ENCODE peak calls at places on chromosomes 6 and 20, in eight cellular contexts. E is GM13977; Z is NCI-H1417 treated with DMSO at 0.1 percent for 48 hours; D is hypothalamus; R is NCI-H510A treated with DMSO at 0.1 percent for 48 hours; A is AML-193; T is stimulated activated CD4-positive, alpha-beta T cell treated with anti-CD3 and anti-CD28 coated beads, Interleukin-15, amount 100 ng/mL, for 24 hours; X is uterus. Q is an unnamed sample.

GRCh38 chr6:53335224-53335994 is 13.3 kb downstream of the ELOVL5 start:
- DNase-seq in E (peak; percentile 48), Z (no peak), D (no peak), R (peak; percentile 96), A (no peak), T (peak; percentile 67), X (no peak), Q (no peak)

GRCh38 chr20:59135093-59135492 is 28.5 kb upstream of the ZNF831 start:
- DNase-seq in E (no peak), Z (no peak), D (no peak), R (no peak), A (no peak), T (no peak), X (no peak), Q (no peak)

GRCh38 chr6:152091201-152091600 is 283.7 kb downstream of the ESR1 start:
- DNase-seq in E (no peak), Z (no peak), D (no peak), R (no peak), A (no peak), T (no peak), X (no peak), Q (no peak)

GRCh38 chr6:47934023-47934422 is 152.2 kb downstream of the OPN5 start:
- DNase-seq in E (no peak), Z (no peak), D (no peak), R (no peak), A (no peak), T (no peak), X (no peak), Q (no peak)

GRCh38 chr6:26043389-26044139 is 43.7 kb upstream of the HFE start:
- DNase-seq in E (peak; percentile 83), Z (peak; percentile 78), D (peak; percentile 48), R (no peak), A (peak; percentile 66), T (peak; percentile 75), X (peak; percentile 71), Q (peak; percentile 99)

GRCh38 chr6:85460951-85461805 is 11.3 kb downstream of the NT5E start:
- DNase-seq in E (peak; percentile 48), Z (no peak), D (no peak), R (no peak), A (peak; percentile 95), T (peak; percentile 30), X (peak; percentile 47), Q (no peak)

GRCh38 chr6:73803562-73804221 is 107.7 kb downstream of the CD109 start:
- DNase-seq in E (no peak), Z (no peak), D (no peak), R (peak; percentile 5), A (no peak), T (peak; percentile 27), X (no peak), Q (peak; percentile 97)

GRCh38 chr6:35754452-35755321 is 17.9 kb downstream of the ARMC12 start:
- DNase-seq in E (no peak), Z (no peak), D (no peak), R (peak; percentile 48), A (no peak), T (no peak), X (no peak), Q (peak; percentile 45)

GRCh38 chr20:25239387-25240370 is 8.2 kb upstream of the PYGB start:
- DNase-seq in E (no peak), Z (no peak), D (no peak), R (no peak), A (no peak), T (no peak), X (no peak), Q (no peak)

Q was measured in IMR-90.